ENCODE peak calls at places on chromosomes 5 and 9, in seven cellular contexts. One of them, this sample, is unnamed.

GRCh38 chr9:120932086-120932818 is 5.7 kb upstream of the TRAF1 start:
- DNase-seq in BJ: no peak
- DNase-seq in cardiac muscle cell: no peak
- DNase-seq in fibroblast of lung: no peak
- DNase-seq in A673: no peak
- DNase-seq in epithelial cell of proximal tubule: no peak
- DNase-seq in breast epithelium: no peak
- DNase-seq in this sample: no peak

GRCh38 chr5:93756372-93756771 is 15.0 kb upstream of the POU5F2 start:
- DNase-seq in BJ: no peak
- DNase-seq in cardiac muscle cell: no peak
- DNase-seq in fibroblast of lung: no peak
- DNase-seq in A673: no peak
- DNase-seq in epithelial cell of proximal tubule: no peak
- DNase-seq in breast epithelium: no peak
- DNase-seq in this sample: no peak

GRCh38 chr9:105993921-105994715 is 299.8 kb downstream of the TMEM38B start:
- DNase-seq in BJ: no peak
- DNase-seq in cardiac muscle cell: no peak
- DNase-seq in fibroblast of lung: no peak
- DNase-seq in A673: no peak
- DNase-seq in epithelial cell of proximal tubule: no peak
- DNase-seq in breast epithelium: no peak
- DNase-seq in this sample: no peak

GRCh38 chr5:171226096-171226495 is 83.0 kb upstream of the TLX3 start:
- DNase-seq in BJ: no peak
- DNase-seq in cardiac muscle cell: no peak
- DNase-seq in fibroblast of lung: no peak
- DNase-seq in A673: no peak
- DNase-seq in epithelial cell of proximal tubule: no peak
- DNase-seq in breast epithelium: no peak
- DNase-seq in this sample: no peak

GRCh38 chr9:93190133-93190525 is 6.2 kb downstream of the WNK2 start:
- DNase-seq in BJ: no peak
- DNase-seq in cardiac muscle cell: no peak
- DNase-seq in fibroblast of lung: no peak
- DNase-seq in A673: no peak
- DNase-seq in epithelial cell of proximal tubule: no peak
- DNase-seq in breast epithelium: no peak
- DNase-seq in this sample: no peak

GRCh38 chr9:111691686-111692329 is 30.4 kb downstream of the GNG10 start:
- DNase-seq in BJ: peak; percentile 16
- DNase-seq in cardiac muscle cell: peak; percentile 58
- DNase-seq in fibroblast of lung: peak; percentile 38
- DNase-seq in A673: peak; percentile 73
- DNase-seq in epithelial cell of proximal tubule: no peak
- DNase-seq in breast epithelium: no peak
- DNase-seq in this sample: peak; percentile 14

GRCh38 chr5:72604111-72604792 is 97.0 kb upstream of the ZNF366 start:
- DNase-seq in BJ: no peak
- DNase-seq in cardiac muscle cell: peak; percentile 47
- DNase-seq in fibroblast of lung: no peak
- DNase-seq in A673: no peak
- DNase-seq in epithelial cell of proximal tubule: no peak
- DNase-seq in breast epithelium: no peak
- DNase-seq in this sample: no peak

GRCh38 chr9:115517335-115518075 is 399.5 kb upstream of the TNC start:
- DNase-seq in BJ: peak; percentile 50
- DNase-seq in cardiac muscle cell: no peak
- DNase-seq in fibroblast of lung: peak; percentile 66
- DNase-seq in A673: no peak
- DNase-seq in epithelial cell of proximal tubule: no peak
- DNase-seq in breast epithelium: no peak
- DNase-seq in this sample: peak; percentile 55

GRCh38 chr5:78727786-78728761 is 79.5 kb upstream of the LHFPL2 start:
- DNase-seq in BJ: no peak
- DNase-seq in cardiac muscle cell: no peak
- DNase-seq in fibroblast of lung: no peak
- DNase-seq in A673: no peak
- DNase-seq in epithelial cell of proximal tubule: peak; percentile 65
- DNase-seq in breast epithelium: no peak
- DNase-seq in this sample: no peak

GRCh38 chr9:16057541-16057940 is 504.7 kb downstream of the CCDC171 start:
- DNase-seq in BJ: no peak
- DNase-seq in cardiac muscle cell: no peak
- DNase-seq in fibroblast of lung: no peak
- DNase-seq in A673: no peak
- DNase-seq in epithelial cell of proximal tubule: no peak
- DNase-seq in breast epithelium: no peak
- DNase-seq in this sample: no peak

GRCh38 chr5:375921-376871 is 54.7 kb downstream of the AHRR start:
- DNase-seq in BJ: no peak
- DNase-seq in cardiac muscle cell: no peak
- DNase-seq in fibroblast of lung: no peak
- DNase-seq in A673: no peak
- DNase-seq in epithelial cell of proximal tubule: no peak
- DNase-seq in breast epithelium: no peak
- DNase-seq in this sample: no peak

GRCh38 chr9:113632776-113633590 is 169.5 kb downstream of the RGS3 start:
- DNase-seq in BJ: no peak
- DNase-seq in cardiac muscle cell: peak; percentile 46
- DNase-seq in fibroblast of lung: peak; percentile 48
- DNase-seq in A673: no peak
- DNase-seq in epithelial cell of proximal tubule: no peak
- DNase-seq in breast epithelium: peak; percentile 14
- DNase-seq in this sample: no peak

GRCh38 chr5:55356896-55357295 is 49.1 kb downstream of the MTREX start:
- DNase-seq in BJ: no peak
- DNase-seq in cardiac muscle cell: no peak
- DNase-seq in fibroblast of lung: no peak
- DNase-seq in A673: no peak
- DNase-seq in epithelial cell of proximal tubule: no peak
- DNase-seq in breast epithelium: no peak
- DNase-seq in this sample: no peak

GRCh38 chr9:15882883-15883282 is 330.0 kb downstream of the CCDC171 start:
- DNase-seq in BJ: no peak
- DNase-seq in cardiac muscle cell: no peak
- DNase-seq in fibroblast of lung: no peak
- DNase-seq in A673: peak; percentile 74
- DNase-seq in epithelial cell of proximal tubule: no peak
- DNase-seq in breast epithelium: no peak
- DNase-seq in this sample: no peak

GRCh38 chr9:136614372-136614922 is 48.3 kb upstream of the EGFL7 start:
- DNase-seq in BJ: peak; percentile 14
- DNase-seq in cardiac muscle cell: peak; percentile 92
- DNase-seq in fibroblast of lung: peak; percentile 89
- DNase-seq in A673: no peak
- DNase-seq in epithelial cell of proximal tubule: no peak
- DNase-seq in breast epithelium: no peak
- DNase-seq in this sample: peak; percentile 20

GRCh38 chr9:121582641-121583040 is 68.8 kb upstream of the DAB2IP start:
- DNase-seq in BJ: no peak
- DNase-seq in cardiac muscle cell: no peak
- DNase-seq in fibroblast of lung: no peak
- DNase-seq in A673: no peak
- DNase-seq in epithelial cell of proximal tubule: no peak
- DNase-seq in breast epithelium: no peak
- DNase-seq in this sample: no peak

GRCh38 chr9:26334709-26335108 is 557.9 kb downstream of the CAAP1 start:
- DNase-seq in BJ: no peak
- DNase-seq in cardiac muscle cell: no peak
- DNase-seq in fibroblast of lung: no peak
- DNase-seq in A673: no peak
- DNase-seq in epithelial cell of proximal tubule: no peak
- DNase-seq in breast epithelium: no peak
- DNase-seq in this sample: no peak
- TF ChIP-seq CTCF in BJ: no peak
- TF ChIP-seq CTCF in cardiac muscle cell: no peak
- TF ChIP-seq CTCF in fibroblast of lung: no peak
- TF ChIP-seq CTCF in A673: no peak
- TF ChIP-seq CTCF in epithelial cell of proximal tubule: no peak
- TF ChIP-seq CTCF in breast epithelium: no peak
- TF ChIP-seq CTCF in this sample: no peak

DNA sequence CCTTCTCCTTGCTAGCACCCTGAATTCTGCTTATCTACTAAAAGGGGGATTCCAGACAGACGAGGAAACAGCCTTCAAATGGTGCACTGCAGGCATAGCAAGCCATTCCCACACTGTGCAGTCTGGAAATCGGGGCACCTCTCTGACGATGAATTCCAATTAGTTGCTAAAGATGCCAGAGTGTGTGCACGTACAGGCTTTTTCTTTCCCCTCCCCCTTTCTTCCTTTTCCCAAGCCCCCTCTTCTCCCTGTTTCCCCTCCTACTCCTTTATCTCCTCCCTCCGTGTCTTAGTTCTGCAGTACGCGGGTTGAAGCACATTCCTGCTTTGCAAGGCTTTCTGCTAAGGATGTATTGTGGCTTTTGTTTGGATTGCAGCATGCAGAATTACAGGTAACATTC is at the start of gene GPR21:
- DNase-seq in BJ: no peak
- DNase-seq in cardiac muscle cell: peak; percentile 36
- DNase-seq in fibroblast of lung: peak; percentile 30
- DNase-seq in A673: no peak
- DNase-seq in epithelial cell of proximal tubule: no peak
- DNase-seq in breast epithelium: no peak
- DNase-seq in this sample: no peak
- H3K4me3 ChIP-seq in BJ: no peak within 1 kb of the TSS
- H3K4me3 ChIP-seq in cardiac muscle cell: no peak within 1 kb of the TSS
- H3K4me3 ChIP-seq in fibroblast of lung: no peak within 1 kb of the TSS
- H3K4me3 ChIP-seq in A673: no peak within 1 kb of the TSS
- H3K4me3 ChIP-seq in epithelial cell of proximal tubule: no peak within 1 kb of the TSS
- H3K4me3 ChIP-seq in breast epithelium: peak within 1 kb of the TSS; percentile 20
- H3K4me3 ChIP-seq in this sample: no peak within 1 kb of the TSS

DNA sequence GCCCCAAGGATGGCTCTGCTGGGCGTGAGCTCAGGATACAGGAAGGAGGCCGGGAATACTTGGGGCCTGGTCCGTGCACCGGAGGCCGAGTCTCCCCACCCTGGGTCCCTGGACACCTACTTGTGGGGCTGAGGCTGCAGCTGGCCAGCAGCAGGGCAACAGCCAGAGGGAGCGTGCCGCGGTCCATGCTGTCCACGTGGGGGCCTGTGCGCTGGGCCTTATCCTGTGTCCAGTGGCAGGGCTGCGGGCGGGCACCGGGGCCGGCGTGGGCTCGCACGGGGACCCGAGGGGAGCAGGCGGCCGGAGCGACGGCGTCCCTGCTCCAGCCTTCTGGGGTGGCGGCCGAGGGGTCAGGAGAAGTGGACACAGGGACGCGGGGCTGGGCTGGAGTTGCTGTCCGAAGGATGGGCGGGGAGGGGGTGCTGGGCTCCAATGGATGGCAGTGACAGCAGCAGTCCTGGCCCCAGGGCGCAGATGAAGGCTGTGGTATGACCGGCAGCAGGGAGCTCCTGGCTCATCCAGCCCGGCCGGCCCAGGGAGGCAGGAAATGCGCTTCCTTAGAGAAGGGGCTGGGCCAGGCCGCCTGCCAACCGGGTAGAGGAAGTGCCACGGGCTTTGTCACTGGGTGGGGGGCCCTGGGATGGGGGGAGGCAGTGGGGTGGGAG is at the start of gene ENG:
- DNase-seq in BJ: no peak
- DNase-seq in cardiac muscle cell: peak; percentile 79
- DNase-seq in fibroblast of lung: peak; percentile 65
- DNase-seq in A673: peak; percentile 78
- DNase-seq in epithelial cell of proximal tubule: no peak
- DNase-seq in breast epithelium: peak; percentile 65
- DNase-seq in this sample: no peak
- TF ChIP-seq CTCF in BJ: peak; percentile 18
- TF ChIP-seq CTCF in cardiac muscle cell: peak; percentile 11
- TF ChIP-seq CTCF in fibroblast of lung: no peak
- TF ChIP-seq CTCF in A673: peak; percentile 14
- TF ChIP-seq CTCF in epithelial cell of proximal tubule: no peak
- TF ChIP-seq CTCF in breast epithelium: peak; percentile 8
- TF ChIP-seq CTCF in this sample: peak; percentile 18

GRCh38 chr5:61991426-61991825 is 314.6 kb upstream of the KIF2A start:
- DNase-seq in BJ: no peak
- DNase-seq in cardiac muscle cell: no peak
- DNase-seq in fibroblast of lung: no peak
- DNase-seq in A673: no peak
- DNase-seq in epithelial cell of proximal tubule: no peak
- DNase-seq in breast epithelium: no peak
- DNase-seq in this sample: no peak
- H3K4me3 ChIP-seq in BJ: no peak overlapping the region
- H3K4me3 ChIP-seq in cardiac muscle cell: no peak overlapping the region
- H3K4me3 ChIP-seq in fibroblast of lung: no peak overlapping the region
- H3K4me3 ChIP-seq in A673: no peak overlapping the region
- H3K4me3 ChIP-seq in epithelial cell of proximal tubule: no peak overlapping the region
- H3K4me3 ChIP-seq in breast epithelium: no peak overlapping the region
- H3K4me3 ChIP-seq in this sample: no peak overlapping the region

GRCh38 chr5:65924366-65925093 is 1.8 kb upstream of the ERBIN start:
- DNase-seq in BJ: no peak
- DNase-seq in cardiac muscle cell: no peak
- DNase-seq in fibroblast of lung: no peak
- DNase-seq in A673: no peak
- DNase-seq in epithelial cell of proximal tubule: peak; percentile 33
- DNase-seq in breast epithelium: no peak
- DNase-seq in this sample: no peak

GRCh38 chr5:65926893-65927292 is 518 bp downstream of the ERBIN start:
- DNase-seq in BJ: no peak
- DNase-seq in cardiac muscle cell: peak; percentile 16
- DNase-seq in fibroblast of lung: no peak
- DNase-seq in A673: peak; percentile 36
- DNase-seq in epithelial cell of proximal tubule: no peak
- DNase-seq in breast epithelium: no peak
- DNase-seq in this sample: no peak

GRCh38 chr5:65926276-65926761 is at the start of gene ERBIN:
- DNase-seq in BJ: peak; percentile 47
- DNase-seq in cardiac muscle cell: peak; percentile 90
- DNase-seq in fibroblast of lung: peak; percentile 75
- DNase-seq in A673: peak; percentile 65
- DNase-seq in epithelial cell of proximal tubule: peak; percentile 32
- DNase-seq in breast epithelium: peak; percentile 82
- DNase-seq in this sample: peak; percentile 50

GRCh38 chr5:65925094-65925600 is 1.2 kb upstream of the ERBIN start:
- DNase-seq in BJ: no peak
- DNase-seq in cardiac muscle cell: peak; percentile 82
- DNase-seq in fibroblast of lung: peak; percentile 86
- DNase-seq in A673: peak; percentile 75
- DNase-seq in epithelial cell of proximal tubule: no peak
- DNase-seq in breast epithelium: peak; percentile 62
- DNase-seq in this sample: no peak

GRCh38 chr5:65925601-65926275 is 637 bp upstream of the ERBIN start:
- DNase-seq in BJ: peak; percentile 43
- DNase-seq in cardiac muscle cell: peak; percentile 94
- DNase-seq in fibroblast of lung: peak; percentile 90
- DNase-seq in A673: peak; percentile 94
- DNase-seq in epithelial cell of proximal tubule: no peak
- DNase-seq in breast epithelium: peak; percentile 76
- DNase-seq in this sample: peak; percentile 60
- TF ChIP-seq CTCF in BJ: peak; percentile 32
- TF ChIP-seq CTCF in cardiac muscle cell: peak; percentile 33
- TF ChIP-seq CTCF in fibroblast of lung: no peak
- TF ChIP-seq CTCF in A673: peak; percentile 43
- TF ChIP-seq CTCF in epithelial cell of proximal tubule: peak; percentile 34
- TF ChIP-seq CTCF in breast epithelium: peak; percentile 41
- TF ChIP-seq CTCF in this sample: peak; percentile 20

This sample was measured in AG09309.